ENCODE peak calls at places on chromosomes 6 and 20, in nine cellular contexts. One of them, this sample, is unnamed.

GRCh38 chr20:55469074-55469473 is 536.2 kb downstream of the CBLN4 start:
- DNase-seq in astrocyte of the spinal cord: no peak
- DNase-seq in cardiac fibroblast: no peak
- DNase-seq in A673: no peak
- DNase-seq in Calu3: no peak
- DNase-seq in upper lobe of right lung: no peak
- DNase-seq in psoas muscle: no peak
- DNase-seq in mucosa of descending colon: no peak
- DNase-seq in chondrocyte: no peak
- DNase-seq in this sample: no peak

GRCh38 chr6:38221236-38221635 is 401.7 kb downstream of the ZFAND3 start:
- DNase-seq in Calu3: no peak
- DNase-seq in astrocyte of the spinal cord: no peak
- DNase-seq in cardiac fibroblast: no peak
- DNase-seq in chondrocyte: no peak
- DNase-seq in psoas muscle: no peak
- DNase-seq in mucosa of descending colon: no peak
- DNase-seq in upper lobe of right lung: no peak
- DNase-seq in A673: no peak
- DNase-seq in this sample: no peak

GRCh38 chr20:51416532-51417244 is 125.8 kb downstream of the NFATC2 start:
- DNase-seq in cardiac fibroblast: no peak
- DNase-seq in chondrocyte: no peak
- DNase-seq in A673: no peak
- DNase-seq in astrocyte of the spinal cord: no peak
- DNase-seq in mucosa of descending colon: no peak
- DNase-seq in upper lobe of right lung: no peak
- DNase-seq in psoas muscle: no peak
- DNase-seq in Calu3: no peak
- DNase-seq in this sample: no peak

GRCh38 chr6:104548297-104548696 is 311.4 kb downstream of the HACE1 start:
- DNase-seq in A673: peak; percentile 13
- DNase-seq in chondrocyte: no peak
- DNase-seq in psoas muscle: no peak
- DNase-seq in upper lobe of right lung: no peak
- DNase-seq in cardiac fibroblast: no peak
- DNase-seq in mucosa of descending colon: no peak
- DNase-seq in astrocyte of the spinal cord: no peak
- DNase-seq in Calu3: no peak
- DNase-seq in this sample: no peak

GRCh38 chr6:158357570-158358216 is 45.4 kb downstream of the TULP4 start:
- DNase-seq in mucosa of descending colon: no peak
- DNase-seq in astrocyte of the spinal cord: no peak
- DNase-seq in psoas muscle: no peak
- DNase-seq in cardiac fibroblast: no peak
- DNase-seq in chondrocyte: no peak
- DNase-seq in A673: no peak
- DNase-seq in Calu3: no peak
- DNase-seq in upper lobe of right lung: no peak
- DNase-seq in this sample: no peak

GRCh38 chr6:84651583-84651982 is 112.8 kb downstream of the TBX18 start:
- DNase-seq in mucosa of descending colon: no peak
- DNase-seq in cardiac fibroblast: no peak
- DNase-seq in chondrocyte: no peak
- DNase-seq in A673: no peak
- DNase-seq in psoas muscle: no peak
- DNase-seq in astrocyte of the spinal cord: no peak
- DNase-seq in upper lobe of right lung: no peak
- DNase-seq in Calu3: no peak
- DNase-seq in this sample: no peak

GRCh38 chr6:105982761-105983600 is 103.2 kb upstream of the PRDM1 start:
- DNase-seq in upper lobe of right lung: no peak
- DNase-seq in cardiac fibroblast: no peak
- DNase-seq in psoas muscle: no peak
- DNase-seq in mucosa of descending colon: peak; percentile 20
- DNase-seq in chondrocyte: no peak
- DNase-seq in Calu3: no peak
- DNase-seq in A673: no peak
- DNase-seq in astrocyte of the spinal cord: no peak
- DNase-seq in this sample: no peak

GRCh38 chr6:162262466-162263196 is 464.9 kb downstream of the PRKN start:
- DNase-seq in psoas muscle: no peak
- DNase-seq in A673: no peak
- DNase-seq in astrocyte of the spinal cord: no peak
- DNase-seq in Calu3: no peak
- DNase-seq in upper lobe of right lung: no peak
- DNase-seq in mucosa of descending colon: no peak
- DNase-seq in cardiac fibroblast: no peak
- DNase-seq in chondrocyte: no peak
- DNase-seq in this sample: no peak

GRCh38 chr20:58683132-58683531 is 9.5 kb upstream of the NPEPL1 start:
- DNase-seq in psoas muscle: no peak
- DNase-seq in A673: no peak
- DNase-seq in astrocyte of the spinal cord: no peak
- DNase-seq in mucosa of descending colon: no peak
- DNase-seq in chondrocyte: no peak
- DNase-seq in cardiac fibroblast: no peak
- DNase-seq in Calu3: no peak
- DNase-seq in upper lobe of right lung: no peak
- DNase-seq in this sample: no peak

GRCh38 chr20:58992911-58993310 is 11.9 kb downstream of the NELFCD start:
- DNase-seq in cardiac fibroblast: no peak
- DNase-seq in astrocyte of the spinal cord: no peak
- DNase-seq in chondrocyte: no peak
- DNase-seq in psoas muscle: no peak
- DNase-seq in mucosa of descending colon: no peak
- DNase-seq in Calu3: no peak
- DNase-seq in upper lobe of right lung: no peak
- DNase-seq in A673: no peak
- DNase-seq in this sample: no peak

GRCh38 chr20:62482970-62483369 is 7.2 kb upstream of the GATA5 start:
- DNase-seq in cardiac fibroblast: no peak
- DNase-seq in upper lobe of right lung: no peak
- DNase-seq in chondrocyte: no peak
- DNase-seq in psoas muscle: no peak
- DNase-seq in mucosa of descending colon: no peak
- DNase-seq in A673: no peak
- DNase-seq in Calu3: no peak
- DNase-seq in astrocyte of the spinal cord: no peak
- DNase-seq in this sample: no peak

GRCh38 chr20:3168079-3168828 is 5.1 kb downstream of the LZTS3 start:
- DNase-seq in cardiac fibroblast: no peak
- DNase-seq in psoas muscle: no peak
- DNase-seq in chondrocyte: no peak
- DNase-seq in upper lobe of right lung: peak; percentile 85
- DNase-seq in astrocyte of the spinal cord: no peak
- DNase-seq in mucosa of descending colon: peak; percentile 62
- DNase-seq in A673: no peak
- DNase-seq in Calu3: peak; percentile 68
- DNase-seq in this sample: no peak
- TF ChIP-seq CTCF in cardiac fibroblast: no peak
- TF ChIP-seq CTCF in psoas muscle: no peak
- TF ChIP-seq CTCF in chondrocyte: no peak
- TF ChIP-seq CTCF in upper lobe of right lung: peak; percentile 8
- TF ChIP-seq CTCF in astrocyte of the spinal cord: no peak
- TF ChIP-seq CTCF in mucosa of descending colon: no peak
- TF ChIP-seq CTCF in A673: no peak
- TF ChIP-seq CTCF in Calu3: no peak
- TF ChIP-seq CTCF in this sample: no peak

GRCh38 chr6:94785514-94785913 is 791.8 kb upstream of the MANEA start:
- DNase-seq in chondrocyte: no peak
- DNase-seq in cardiac fibroblast: no peak
- DNase-seq in mucosa of descending colon: no peak
- DNase-seq in upper lobe of right lung: no peak
- DNase-seq in psoas muscle: no peak
- DNase-seq in Calu3: no peak
- DNase-seq in A673: no peak
- DNase-seq in astrocyte of the spinal cord: no peak
- DNase-seq in this sample: no peak
- TF ChIP-seq CTCF in chondrocyte: no peak
- TF ChIP-seq CTCF in cardiac fibroblast: no peak
- TF ChIP-seq CTCF in mucosa of descending colon: no peak
- TF ChIP-seq CTCF in upper lobe of right lung: no peak
- TF ChIP-seq CTCF in psoas muscle: no peak
- TF ChIP-seq CTCF in Calu3: no peak
- TF ChIP-seq CTCF in A673: no peak
- TF ChIP-seq CTCF in astrocyte of the spinal cord: no peak
- TF ChIP-seq CTCF in this sample: no peak

DNA sequence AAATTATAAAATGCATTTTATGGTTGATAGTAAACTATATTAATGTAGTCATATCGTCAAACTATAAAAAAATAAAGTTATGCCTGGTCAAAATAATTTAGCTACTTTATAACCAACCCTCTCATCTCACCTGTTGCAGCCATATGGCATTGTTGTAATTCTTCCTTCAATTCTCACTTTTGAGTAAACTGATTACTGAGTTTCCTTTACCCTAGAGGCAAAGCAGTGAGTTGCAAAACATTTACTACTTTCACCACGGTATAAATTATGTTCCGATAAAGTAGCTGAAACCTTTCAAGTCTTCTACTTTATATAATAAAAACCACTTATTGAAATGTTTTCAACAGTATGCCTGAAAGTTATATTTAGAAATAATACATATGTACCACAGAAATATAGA is 113.8 kb downstream of the AHI1 start:
- DNase-seq in astrocyte of the spinal cord: no peak
- DNase-seq in cardiac fibroblast: no peak
- DNase-seq in mucosa of descending colon: no peak
- DNase-seq in Calu3: no peak
- DNase-seq in chondrocyte: no peak
- DNase-seq in A673: no peak
- DNase-seq in upper lobe of right lung: no peak
- DNase-seq in psoas muscle: no peak
- DNase-seq in this sample: no peak
- TF ChIP-seq CTCF in astrocyte of the spinal cord: no peak
- TF ChIP-seq CTCF in cardiac fibroblast: peak; percentile 4
- TF ChIP-seq CTCF in mucosa of descending colon: no peak
- TF ChIP-seq CTCF in Calu3: no peak
- TF ChIP-seq CTCF in chondrocyte: peak; percentile 24
- TF ChIP-seq CTCF in A673: no peak
- TF ChIP-seq CTCF in upper lobe of right lung: no peak
- TF ChIP-seq CTCF in psoas muscle: no peak
- TF ChIP-seq CTCF in this sample: no peak

GRCh38 chr6:107418118-107418517 is 41.2 kb downstream of the PDSS2 start:
- DNase-seq in A673: peak; percentile 16
- DNase-seq in psoas muscle: no peak
- DNase-seq in Calu3: peak; percentile 6
- DNase-seq in upper lobe of right lung: no peak
- DNase-seq in cardiac fibroblast: peak; percentile 30
- DNase-seq in astrocyte of the spinal cord: no peak
- DNase-seq in chondrocyte: no peak
- DNase-seq in mucosa of descending colon: peak; percentile 17
- DNase-seq in this sample: no peak
- TF ChIP-seq CTCF in A673: peak; percentile 55
- TF ChIP-seq CTCF in psoas muscle: no peak
- TF ChIP-seq CTCF in Calu3: peak; percentile 19
- TF ChIP-seq CTCF in upper lobe of right lung: peak; percentile 12
- TF ChIP-seq CTCF in cardiac fibroblast: peak; percentile 76
- TF ChIP-seq CTCF in astrocyte of the spinal cord: peak; percentile 49
- TF ChIP-seq CTCF in chondrocyte: peak; percentile 47
- TF ChIP-seq CTCF in mucosa of descending colon: peak; percentile 29
- TF ChIP-seq CTCF in this sample: peak; percentile 13

DNA sequence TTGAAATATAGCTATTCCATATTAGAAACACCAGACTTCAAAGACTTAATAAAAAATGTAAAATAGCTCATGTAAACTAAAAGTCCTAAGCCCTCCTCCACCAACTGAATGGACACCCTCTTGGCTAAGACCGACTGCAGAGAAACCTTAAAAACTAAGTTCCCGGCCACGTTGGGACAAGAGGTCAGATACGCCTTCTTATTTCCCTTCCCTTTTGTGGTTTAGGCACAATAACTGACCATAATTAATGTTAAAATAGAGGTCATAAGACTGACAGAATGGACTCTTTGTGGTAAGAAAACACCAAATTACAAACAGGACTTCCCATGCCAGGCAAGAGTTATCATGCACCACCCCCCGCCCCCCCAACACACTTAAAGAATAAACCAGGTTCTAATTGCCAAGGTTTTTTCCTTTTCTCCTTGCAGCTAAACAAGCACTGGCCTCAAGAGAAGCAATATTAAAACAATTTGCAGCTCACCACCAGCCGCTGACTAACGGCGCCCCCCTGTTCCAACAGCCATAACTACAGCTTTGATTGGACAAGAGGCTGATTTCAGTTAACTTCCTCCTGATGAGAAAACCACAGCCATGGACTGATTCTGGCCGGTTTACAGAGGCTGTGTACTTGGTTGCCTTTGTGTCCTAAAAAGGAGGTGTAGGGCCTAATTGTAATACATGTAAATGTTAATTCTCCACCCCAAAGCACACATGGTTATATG is 10.7 kb upstream of the LAMP5 start:
- DNase-seq in upper lobe of right lung: no peak
- DNase-seq in mucosa of descending colon: peak; percentile 14
- DNase-seq in chondrocyte: no peak
- DNase-seq in psoas muscle: no peak
- DNase-seq in A673: peak; percentile 17
- DNase-seq in cardiac fibroblast: no peak
- DNase-seq in astrocyte of the spinal cord: peak; percentile 84
- DNase-seq in Calu3: no peak
- DNase-seq in this sample: no peak
- TF ChIP-seq CTCF in upper lobe of right lung: no peak
- TF ChIP-seq CTCF in mucosa of descending colon: no peak
- TF ChIP-seq CTCF in chondrocyte: peak; percentile 53
- TF ChIP-seq CTCF in psoas muscle: no peak
- TF ChIP-seq CTCF in A673: peak; percentile 60
- TF ChIP-seq CTCF in cardiac fibroblast: no peak
- TF ChIP-seq CTCF in astrocyte of the spinal cord: peak; percentile 23
- TF ChIP-seq CTCF in Calu3: no peak
- TF ChIP-seq CTCF in this sample: peak; percentile 12

GRCh38 chr6:112010328-112010727 is 43.6 kb upstream of the CCN6 start:
- DNase-seq in mucosa of descending colon: no peak
- DNase-seq in psoas muscle: no peak
- DNase-seq in Calu3: no peak
- DNase-seq in chondrocyte: no peak
- DNase-seq in cardiac fibroblast: no peak
- DNase-seq in A673: peak; percentile 27
- DNase-seq in upper lobe of right lung: no peak
- DNase-seq in astrocyte of the spinal cord: no peak
- DNase-seq in this sample: no peak
- TF ChIP-seq CTCF in mucosa of descending colon: no peak
- TF ChIP-seq CTCF in psoas muscle: no peak
- TF ChIP-seq CTCF in Calu3: no peak
- TF ChIP-seq CTCF in chondrocyte: peak; percentile 46
- TF ChIP-seq CTCF in cardiac fibroblast: peak; percentile 3
- TF ChIP-seq CTCF in A673: peak; percentile 46
- TF ChIP-seq CTCF in upper lobe of right lung: no peak
- TF ChIP-seq CTCF in astrocyte of the spinal cord: no peak
- TF ChIP-seq CTCF in this sample: no peak

GRCh38 chr20:3781153-3781910 is at the start of gene SPEF1:
- DNase-seq in psoas muscle: peak; percentile 69
- DNase-seq in astrocyte of the spinal cord: peak; percentile 90
- DNase-seq in Calu3: peak; percentile 73
- DNase-seq in upper lobe of right lung: no peak
- DNase-seq in mucosa of descending colon: peak; percentile 87
- DNase-seq in chondrocyte: no peak
- DNase-seq in A673: peak; percentile 98
- DNase-seq in cardiac fibroblast: peak; percentile 93
- DNase-seq in this sample: peak; percentile 78
- TF ChIP-seq CTCF in psoas muscle: peak; percentile 38
- TF ChIP-seq CTCF in astrocyte of the spinal cord: peak; percentile 58
- TF ChIP-seq CTCF in Calu3: peak; percentile 22
- TF ChIP-seq CTCF in upper lobe of right lung: peak; percentile 44
- TF ChIP-seq CTCF in mucosa of descending colon: no peak
- TF ChIP-seq CTCF in chondrocyte: peak; percentile 80
- TF ChIP-seq CTCF in A673: peak; percentile 67
- TF ChIP-seq CTCF in cardiac fibroblast: peak; percentile 41
- TF ChIP-seq CTCF in this sample: peak; percentile 54

This sample was measured in D721Med.